ENCODE peak calls at places on chromosomes 12 and 14, in eight cellular contexts. J is stomach; X is left ventricle myocardium inferior; F is CD8-positive, alpha-beta T cell; I is GM23248; R is NB4; G is psoas muscle; M is NT2/D1. K is an unnamed sample.

GRCh38 chr12:75545636-75546035 is 34.2 kb upstream of the KRR1 start:
- DNase-seq in J (no peak), X (no peak), F (no peak), I (no peak), R (no peak), G (no peak), M (no peak), K (no peak)

GRCh38 chr14:64696355-64696844 is 7.8 kb upstream of the PLEKHG3 start:
- DNase-seq in J (no peak), X (no peak), F (no peak), I (no peak), R (no peak), G (no peak), M (no peak), K (peak; percentile 41)

GRCh38 chr14:52013984-52014600 is 24.7 kb downstream of the RTRAF start:
- DNase-seq in J (no peak), X (peak; percentile 48), F (no peak), I (peak; percentile 18), R (peak; percentile 50), G (peak; percentile 54), M (no peak), K (no peak)

GRCh38 chr12:31234955-31235867 is 90.7 kb downstream of the SINHCAF start:
- DNase-seq in J (peak; percentile 56), X (no peak), F (no peak), I (peak; percentile 70), R (peak; percentile 30), G (peak; percentile 56), M (peak; percentile 77), K (no peak)

GRCh38 chr12:121366063-121366459 is 13.8 kb upstream of the ANAPC5 start:
- DNase-seq in J (no peak), X (no peak), F (no peak), I (peak; percentile 9), R (no peak), G (no peak), M (no peak), K (no peak)

GRCh38 chr12:46303039-46303666 is 34.3 kb upstream of the SLC38A1 start:
- DNase-seq in J (peak; percentile 45), X (no peak), F (peak; percentile 32), I (peak; percentile 53), R (peak; percentile 61), G (no peak), M (no peak), K (no peak)

GRCh38 chr14:67393689-67394088 is 18.3 kb downstream of the PLEK2 start:
- DNase-seq in J (no peak), X (no peak), F (no peak), I (no peak), R (no peak), G (no peak), M (no peak), K (no peak)

GRCh38 chr12:118960161-118960560 is 21.2 kb upstream of the SRRM4 start:
- DNase-seq in J (no peak), X (no peak), F (no peak), I (no peak), R (no peak), G (no peak), M (no peak), K (no peak)

GRCh38 chr12:67716817-67717216 is 68.3 kb downstream of the DYRK2 start:
- DNase-seq in J (no peak), X (no peak), F (no peak), I (peak; percentile 74), R (no peak), G (no peak), M (no peak), K (no peak)

GRCh38 chr12:46504494-46504893 is 131.9 kb upstream of the SLC38A2 start:
- DNase-seq in J (no peak), X (no peak), F (no peak), I (no peak), R (no peak), G (no peak), M (no peak), K (no peak)

GRCh38 chr12:132075026-132075713 is 68.9 kb downstream of the DDX51 start:
- DNase-seq in J (no peak), X (no peak), F (no peak), I (peak; percentile 27), R (no peak), G (no peak), M (no peak), K (no peak)

GRCh38 chr12:106769546-106769945 is 4.9 kb upstream of the RIC8B start:
- DNase-seq in J (no peak), X (no peak), F (no peak), I (peak; percentile 31), R (no peak), G (no peak), M (no peak), K (no peak)

GRCh38 chr12:87953257-87953860 is 75.8 kb downstream of the C12orf50 start:
- DNase-seq in J (no peak), X (no peak), F (no peak), I (peak; percentile 56), R (peak; percentile 62), G (no peak), M (peak; percentile 30), K (no peak)

GRCh38 chr12:131085125-131085815 is 131.6 kb downstream of the ADGRD1 start:
- DNase-seq in J (peak; percentile 21), X (peak; percentile 41), F (no peak), I (no peak), R (no peak), G (peak; percentile 56), M (no peak), K (peak; percentile 20)

GRCh38 chr12:27012239-27012981 is 1.8 kb downstream of the TM7SF3 start:
- DNase-seq in J (no peak), X (no peak), F (no peak), I (no peak), R (peak; percentile 36), G (no peak), M (no peak), K (peak; percentile 15)
- H3K4me3 ChIP-seq in J (no peak overlapping the region), X (no peak overlapping the region), F (no peak overlapping the region), I (no peak overlapping the region), R (peak overlapping the region; percentile 80), G (no peak overlapping the region), M (no peak overlapping the region), K (peak overlapping the region; percentile 92)

DNA sequence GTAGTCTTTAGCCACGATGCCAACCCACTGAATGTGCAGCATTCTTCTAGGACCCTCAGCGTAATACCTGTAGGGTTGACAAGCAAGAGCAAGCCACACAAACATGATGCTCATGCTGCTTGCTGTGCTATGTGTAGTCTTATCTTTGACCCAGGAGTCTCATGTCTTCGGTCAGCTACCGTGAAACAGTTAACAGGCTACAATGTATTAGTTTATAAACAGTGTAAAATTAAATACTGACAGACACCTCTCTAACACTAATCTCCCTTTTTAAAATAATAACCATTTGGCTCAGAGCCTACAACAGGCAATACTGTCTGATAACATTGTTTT is 1.9 kb downstream of the EAPP start:
- DNase-seq in J (no peak), X (no peak), F (no peak), I (no peak), R (no peak), G (no peak), M (no peak), K (no peak)
- H3K4me3 ChIP-seq in J (no peak overlapping the region), X (peak overlapping the region; percentile 97), F (no peak overlapping the region), I (peak overlapping the region; percentile 75), R (peak overlapping the region; percentile 85), G (peak overlapping the region; percentile 84), M (no peak overlapping the region), K (peak overlapping the region; percentile 76)

GRCh38 chr12:8709124-8709830 is 11.5 kb downstream of the RIMKLB start:
- DNase-seq in J (peak; percentile 53), X (no peak), F (no peak), I (peak; percentile 42), R (no peak), G (no peak), M (no peak), K (peak; percentile 45)
- H3K4me3 ChIP-seq in J (peak overlapping the region; percentile 29), X (peak overlapping the region; percentile 52), F (no peak overlapping the region), I (peak overlapping the region; percentile 46), R (no peak overlapping the region), G (peak overlapping the region; percentile 44), M (no peak overlapping the region), K (peak overlapping the region; percentile 19)

DNA sequence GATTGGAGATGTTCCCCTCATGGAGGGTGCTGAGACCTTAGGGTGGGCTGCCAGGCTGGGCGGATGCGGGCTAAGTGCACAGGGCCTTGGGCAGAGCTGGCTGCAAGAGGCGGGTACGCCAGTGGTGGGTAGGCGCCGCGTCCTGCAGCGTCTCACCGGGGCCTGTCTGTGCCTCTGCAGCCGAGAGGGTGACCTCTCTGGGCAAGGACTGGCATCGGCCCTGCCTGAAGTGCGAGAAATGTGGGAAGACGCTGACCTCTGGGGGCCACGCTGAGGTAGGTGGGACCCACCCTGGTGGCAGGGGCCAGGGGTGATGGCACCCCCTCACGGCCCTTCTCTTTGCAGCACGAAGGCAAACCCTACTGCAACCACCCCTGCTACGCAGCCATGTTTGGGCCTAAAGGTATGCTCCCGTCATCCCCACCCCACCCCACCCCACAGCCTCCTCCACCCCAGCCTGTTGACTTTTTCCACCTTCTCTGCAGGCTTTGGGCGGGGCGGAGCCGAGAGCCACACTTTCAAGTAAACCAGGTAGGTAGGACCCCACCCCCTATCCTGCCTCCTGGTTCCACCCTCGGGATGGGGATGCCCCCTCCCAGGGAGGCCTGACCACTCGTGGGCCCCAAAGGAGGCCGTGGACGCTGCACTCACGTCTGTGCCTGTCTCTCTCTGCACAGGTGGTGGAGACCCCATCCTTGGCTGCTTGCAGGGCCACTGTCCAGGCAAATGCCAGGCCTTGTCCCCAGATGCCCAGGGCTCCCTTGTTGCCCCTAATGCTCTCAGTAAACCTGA is 1.5 kb downstream of the CRIP1 start:
- DNase-seq in J (no peak), X (peak; percentile 26), F (no peak), I (no peak), R (no peak), G (peak; percentile 53), M (no peak), K (peak; percentile 56)
- H3K4me3 ChIP-seq in J (peak overlapping the region; percentile 42), X (peak overlapping the region; percentile 87), F (peak overlapping the region; percentile 96), I (no peak overlapping the region), R (no peak overlapping the region), G (peak overlapping the region; percentile 75), M (peak overlapping the region; percentile 54), K (peak overlapping the region; percentile 56)

DNA sequence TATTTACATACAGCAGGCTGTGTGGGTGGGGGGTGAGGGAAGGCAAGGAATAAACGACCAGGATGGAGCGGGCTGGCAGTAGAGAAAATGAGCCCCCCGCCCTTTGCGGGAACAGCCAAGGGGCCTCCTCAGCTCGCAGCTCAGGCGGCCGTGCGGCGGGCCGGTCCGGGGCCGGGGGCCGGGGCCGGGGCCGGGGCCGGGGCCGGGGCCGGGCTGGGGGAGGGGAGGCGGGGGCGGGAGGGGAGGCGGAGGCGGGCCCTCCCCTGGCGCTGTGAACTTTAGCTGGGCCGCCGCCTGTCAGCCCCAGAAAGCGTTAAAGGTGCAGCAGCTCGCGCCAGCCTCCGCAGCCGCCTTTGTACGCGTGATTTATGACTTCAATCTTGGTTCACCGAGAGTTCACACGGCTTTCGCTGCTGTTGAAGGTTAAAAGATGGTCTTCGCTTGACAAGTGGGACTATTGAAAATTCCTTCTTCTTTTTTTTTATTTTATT is 28.8 kb downstream of the HOXC4 start:
- DNase-seq in J (peak; percentile 74), X (no peak), F (peak; percentile 31), I (peak; percentile 13), R (no peak), G (peak; percentile 57), M (no peak), K (no peak)
- H3K4me3 ChIP-seq in J (peak overlapping the region; percentile 37), X (peak overlapping the region; percentile 19), F (peak overlapping the region; percentile 52), I (no peak overlapping the region), R (no peak overlapping the region), G (peak overlapping the region; percentile 24), M (no peak overlapping the region), K (no peak overlapping the region)